ENCODE peak calls at places on chromosome 10, in ten cellular contexts. X is HTR-8/SVneo; V is activated CD8-positive, alpha-beta memory T cell treated with anti-CD3 and anti-CD28 coated beads for 48 hours; D is iris pigment epithelial cell; N is HS-27A; J is stimulated activated CD4-positive, alpha-beta T cell treated with anti-CD3 and anti-CD28 coated beads, Interleukin-1b, Interleukin-23, amount 100 ng/mL, for 48 hours; I is choroid plexus epithelial cell; L is fibroblast of mammary gland; U is aorta; G is bronchial epithelial cell. S is an unnamed sample.

GRCh38 chr10:73588656-73589055 is 2.5 kb downstream of the USP54 start:
- DNase-seq in X (no peak), V (no peak), D (peak), N (no peak), J (no peak), I (peak), L (peak), U (no peak), G (peak), S (peak)

GRCh38 chr10:110398419-110399162 is 93.9 kb upstream of the SMNDC1 start:
- DNase-seq in X (peak), V (no peak), D (peak), N (peak), J (no peak), I (peak), L (peak), U (peak), G (peak), S (peak)

GRCh38 chr10:12243860-12244620 is 48.1 kb downstream of the CDC123 start:
- DNase-seq in X (no peak), V (no peak), D (no peak), N (no peak), J (no peak), I (no peak), L (no peak), U (no peak), G (no peak), S (no peak)

GRCh38 chr10:102246261-102246660 is 929 bp downstream of the GBF1 start:
- DNase-seq in X (no peak), V (no peak), D (peak), N (no peak), J (no peak), I (peak), L (no peak), U (no peak), G (peak), S (no peak)

GRCh38 chr10:33258951-33259350 is 75.5 kb downstream of the NRP1 start:
- DNase-seq in X (peak), V (no peak), D (peak), N (no peak), J (no peak), I (peak), L (no peak), U (no peak), G (peak), S (peak)

GRCh38 chr10:61024801-61025201 is 80.8 kb upstream of the RHOBTB1 start:
- DNase-seq in X (no peak), V (no peak), D (peak), N (no peak), J (no peak), I (peak), L (peak), U (no peak), G (peak), S (peak)

GRCh38 chr10:71070741-71071140 is 141.6 kb upstream of the UNC5B start:
- DNase-seq in X (no peak), V (no peak), D (no peak), N (no peak), J (no peak), I (no peak), L (no peak), U (no peak), G (no peak), S (no peak)

GRCh38 chr10:118870467-118871243 is 115.9 kb upstream of the CACUL1 start:
- DNase-seq in X (peak), V (no peak), D (peak), N (peak), J (no peak), I (peak), L (peak), U (no peak), G (peak), S (peak)

GRCh38 chr10:88986549-88987242 is 3.9 kb upstream of the FAS start:
- DNase-seq in X (no peak), V (no peak), D (no peak), N (no peak), J (no peak), I (peak), L (peak), U (no peak), G (peak), S (peak)

GRCh38 chr10:50324680-50325393 is 73.5 kb upstream of the ASAH2 start:
- DNase-seq in X (no peak), V (no peak), D (no peak), N (no peak), J (no peak), I (no peak), L (no peak), U (no peak), G (no peak), S (no peak)

GRCh38 chr10:86034710-86035109 is 331.9 kb downstream of the GRID1 start:
- DNase-seq in X (no peak), V (no peak), D (no peak), N (no peak), J (no peak), I (no peak), L (no peak), U (no peak), G (no peak), S (no peak)

GRCh38 chr10:52170776-52171175 is 143.3 kb upstream of the DKK1 start:
- DNase-seq in X (no peak), V (no peak), D (no peak), N (no peak), J (no peak), I (no peak), L (no peak), U (no peak), G (no peak), S (no peak)

GRCh38 chr10:43857206-43857952 is 208.7 kb upstream of the ZNF32 start:
- DNase-seq in X (peak), V (no peak), D (peak), N (peak), J (no peak), I (peak), L (peak), U (no peak), G (no peak), S (peak)

GRCh38 chr10:112261281-112261822 is 21.8 kb upstream of the TECTB start:
- DNase-seq in X (no peak), V (no peak), D (peak), N (no peak), J (no peak), I (peak), L (peak), U (no peak), G (peak), S (no peak)

GRCh38 chr10:20598590-20598989 is 298.5 kb downstream of the NEBL start:
- DNase-seq in X (no peak), V (no peak), D (peak), N (no peak), J (no peak), I (peak), L (peak), U (peak), G (peak), S (peak)

GRCh38 chr10:118308664-118309063 is 33.5 kb downstream of the FAM204A start:
- DNase-seq in X (no peak), V (no peak), D (no peak), N (no peak), J (no peak), I (peak), L (no peak), U (no peak), G (no peak), S (no peak)

GRCh38 chr10:126481181-126481580 is 92.9 kb upstream of the ADAM12 start:
- DNase-seq in X (no peak), V (no peak), D (no peak), N (no peak), J (no peak), I (no peak), L (peak), U (no peak), G (peak), S (peak)

GRCh38 chr10:80567292-80567691 is 29.6 kb downstream of the SH2D4B start:
- DNase-seq in X (no peak), V (no peak), D (no peak), N (no peak), J (no peak), I (no peak), L (no peak), U (no peak), G (no peak), S (no peak)

GRCh38 chr10:118259288-118259906 is 82.7 kb downstream of the FAM204A start:
- DNase-seq in X (peak), V (no peak), D (peak), N (no peak), J (peak), I (peak), L (peak), U (no peak), G (peak), S (peak)

GRCh38 chr10:70190581-70190980 is 20.3 kb upstream of the SAR1A start:
- DNase-seq in X (no peak), V (no peak), D (peak), N (no peak), J (no peak), I (peak), L (peak), U (no peak), G (no peak), S (no peak)

GRCh38 chr10:96671207-96671890 is 49.0 kb downstream of the PIK3AP1 start:
- DNase-seq in X (no peak), V (no peak), D (no peak), N (no peak), J (no peak), I (no peak), L (no peak), U (no peak), G (no peak), S (no peak)

GRCh38 chr10:76017026-76017732 is 585.8 kb downstream of the LRMDA start:
- DNase-seq in X (no peak), V (no peak), D (no peak), N (no peak), J (no peak), I (peak), L (no peak), U (no peak), G (no peak), S (peak)

GRCh38 chr10:24331457-24331856 is 122.5 kb downstream of the KIAA1217 start:
- DNase-seq in X (no peak), V (no peak), D (peak), N (no peak), J (no peak), I (peak), L (peak), U (no peak), G (peak), S (peak)

GRCh38 chr10:21329995-21330627 is 195.4 kb downstream of the SKIDA1 start:
- DNase-seq in X (no peak), V (no peak), D (peak), N (no peak), J (no peak), I (peak), L (peak), U (no peak), G (peak), S (peak)

GRCh38 chr10:3749597-3750351 is 35.2 kb downstream of the KLF6 start:
- DNase-seq in X (no peak), V (no peak), D (peak), N (no peak), J (no peak), I (peak), L (peak), U (no peak), G (peak), S (no peak)

GRCh38 chr10:106551501-106551900 is 613.0 kb downstream of the SORCS1 start:
- DNase-seq in X (no peak), V (no peak), D (no peak), N (no peak), J (no peak), I (no peak), L (no peak), U (no peak), G (no peak), S (no peak)

GRCh38 chr10:3455385-3456334 is 283.1 kb upstream of the PITRM1 start:
- DNase-seq in X (peak), V (no peak), D (peak), N (no peak), J (no peak), I (peak), L (no peak), U (no peak), G (no peak), S (no peak)

GRCh38 chr10:123896217-123896927 is 4.8 kb upstream of the CPXM2 start:
- DNase-seq in X (no peak), V (no peak), D (no peak), N (no peak), J (no peak), I (no peak), L (peak), U (no peak), G (no peak), S (no peak)

GRCh38 chr10:3487228-3487627 is 297.8 kb downstream of the KLF6 start:
- DNase-seq in X (no peak), V (no peak), D (no peak), N (no peak), J (no peak), I (no peak), L (no peak), U (no peak), G (no peak), S (no peak)

GRCh38 chr10:71078454-71079145 is 133.8 kb upstream of the UNC5B start:
- DNase-seq in X (no peak), V (no peak), D (no peak), N (no peak), J (no peak), I (no peak), L (no peak), U (no peak), G (no peak), S (no peak)

GRCh38 chr10:48450233-48450810 is 143.8 kb downstream of the MAPK8 start:
- DNase-seq in X (no peak), V (no peak), D (no peak), N (no peak), J (no peak), I (no peak), L (no peak), U (no peak), G (no peak), S (no peak)

GRCh38 chr10:42935466-42935865 is 141.4 kb upstream of the RET start:
- DNase-seq in X (no peak), V (no peak), D (no peak), N (no peak), J (no peak), I (no peak), L (no peak), U (no peak), G (no peak), S (no peak)

GRCh38 chr10:97222346-97222961 is 36.7 kb upstream of the SLIT1 start:
- DNase-seq in X (no peak), V (no peak), D (no peak), N (no peak), J (no peak), I (no peak), L (no peak), U (no peak), G (no peak), S (no peak)

S was measured in PC-3.